ENCODE peak calls at places on chromosome X, in six cellular contexts. W, Z, K, A, N and V are unnamed samples.

GRCh38 chrX:133414399-133415275 is 652 bp downstream of the GPC4 start:
- DNase-seq in W (no peak), Z (no peak), K (peak; percentile 21), A (peak; percentile 9), N (peak; percentile 12), V (no peak)

GRCh38 chrX:129934952-129935351 is 29.0 kb downstream of the UTP14A start:
- DNase-seq in W (no peak), Z (no peak), K (no peak), A (no peak), N (no peak), V (no peak)

GRCh38 chrX:16578218-16578617 is 71.7 kb upstream of the S100G start:
- DNase-seq in W (peak; percentile 73), Z (no peak), K (no peak), A (no peak), N (no peak), V (no peak)

GRCh38 chrX:130260316-130260715 is 8.4 kb downstream of the ZNF280C start:
- DNase-seq in W (peak; percentile 58), Z (no peak), K (no peak), A (no peak), N (no peak), V (no peak)

GRCh38 chrX:132413459-132413858 is 75.4 kb downstream of the MBNL3 start:
- DNase-seq in W (no peak), Z (no peak), K (no peak), A (no peak), N (no peak), V (no peak)

GRCh38 chrX:21885568-21885967 is 29.8 kb downstream of the YY2 start:
- DNase-seq in W (peak; percentile 47), Z (no peak), K (no peak), A (peak; percentile 61), N (no peak), V (no peak)

GRCh38 chrX:129716507-129716906 is 22.3 kb upstream of the XPNPEP2 start:
- DNase-seq in W (no peak), Z (no peak), K (no peak), A (no peak), N (no peak), V (no peak)

GRCh38 chrX:82589410-82589809 is 918.7 kb upstream of the POU3F4 start:
- DNase-seq in W (no peak), Z (no peak), K (no peak), A (no peak), N (no peak), V (no peak)

GRCh38 chrX:97539970-97540519 is 656.3 kb downstream of the RPA4 start:
- DNase-seq in W (peak; percentile 2), Z (no peak), K (no peak), A (no peak), N (no peak), V (no peak)

GRCh38 chrX:71992711-71993110 is 82.1 kb downstream of the NHSL2 start:
- DNase-seq in W (no peak), Z (peak; percentile 38), K (no peak), A (no peak), N (no peak), V (no peak)

GRCh38 chrX:51463322-51463721 is 33.1 kb downstream of the NUDT11 start:
- DNase-seq in W (no peak), Z (no peak), K (no peak), A (no peak), N (no peak), V (no peak)

GRCh38 chrX:134019567-134020206 is 34.3 kb upstream of the GPC3 start:
- DNase-seq in W (no peak), Z (no peak), K (no peak), A (no peak), N (no peak), V (no peak)

GRCh38 chrX:31178769-31179125 is 106.9 kb upstream of the FTHL17 start:
- DNase-seq in W (no peak), Z (no peak), K (no peak), A (no peak), N (no peak), V (no peak)

GRCh38 chrX:39726810-39727209 is 370.9 kb downstream of the BCOR start:
- DNase-seq in W (peak; percentile 58), Z (no peak), K (no peak), A (peak; percentile 64), N (peak; percentile 27), V (no peak)

GRCh38 chrX:49184294-49185061 is 1.7 kb downstream of the PRICKLE3 start:
- DNase-seq in W (peak; percentile 83), Z (no peak), K (peak; percentile 96), A (peak; percentile 92), N (peak; percentile 95), V (no peak)

GRCh38 chrX:70262952-70263567 is 3.1 kb upstream of the P2RY4 start:
- DNase-seq in W (peak; percentile 28), Z (peak; percentile 0), K (peak; percentile 56), A (peak; percentile 48), N (peak; percentile 55), V (no peak)

GRCh38 chrX:9873952-9874351 is 87.7 kb downstream of the SHROOM2 start:
- DNase-seq in W (peak; percentile 49), Z (no peak), K (peak; percentile 31), A (no peak), N (peak; percentile 30), V (no peak)

GRCh38 chrX:9327086-9327746 is 137.6 kb upstream of the TBL1X start:
- DNase-seq in W (no peak), Z (no peak), K (no peak), A (no peak), N (no peak), V (no peak)

GRCh38 chrX:106000203-106000602 is 38.3 kb downstream of the SERPINA7 start:
- DNase-seq in W (no peak), Z (no peak), K (no peak), A (no peak), N (no peak), V (no peak)

GRCh38 chrX:102976793-102977495 is 39.9 kb downstream of the RAB40AL start:
- DNase-seq in W (peak; percentile 35), Z (no peak), K (no peak), A (peak; percentile 22), N (no peak), V (no peak)

GRCh38 chrX:55624403-55624802 is 1.2 kb downstream of the FOXR2 start:
- DNase-seq in W (no peak), Z (no peak), K (no peak), A (no peak), N (no peak), V (no peak)

GRCh38 chrX:123962006-123962485 is 540 bp downstream of the STAG2 start:
- DNase-seq in W (no peak), Z (no peak), K (no peak), A (peak; percentile 7), N (no peak), V (no peak)

GRCh38 chrX:70026112-70026850 is 23.5 kb downstream of the AWAT2 start:
- DNase-seq in W (peak; percentile 5), Z (no peak), K (no peak), A (peak; percentile 60), N (no peak), V (no peak)

GRCh38 chrX:16848541-16848940 is 21.6 kb downstream of the RBBP7 start:
- DNase-seq in W (no peak), Z (no peak), K (no peak), A (no peak), N (no peak), V (no peak)

GRCh38 chrX:97685753-97686152 is 802.0 kb downstream of the RPA4 start:
- DNase-seq in W (peak; percentile 40), Z (no peak), K (peak; percentile 23), A (peak; percentile 59), N (no peak), V (no peak)

GRCh38 chrX:154349979-154350378 is 24.5 kb downstream of the FLNA start:
- DNase-seq in W (no peak), Z (no peak), K (no peak), A (peak; percentile 3), N (no peak), V (no peak)

GRCh38 chrX:154349359-154349935 is 25.0 kb downstream of the FLNA start:
- DNase-seq in W (no peak), Z (no peak), K (no peak), A (peak; percentile 9), N (peak; percentile 11), V (no peak)

GRCh38 chrX:154348114-154348531 is 26.3 kb downstream of the FLNA start:
- DNase-seq in W (no peak), Z (no peak), K (no peak), A (peak; percentile 50), N (no peak), V (no peak)

GRCh38 chrX:154350429-154351182 is 23.8 kb downstream of the FLNA start:
- DNase-seq in W (no peak), Z (no peak), K (no peak), A (peak; percentile 6), N (peak; percentile 17), V (no peak)

GRCh38 chrX:154348646-154349358 is 25.6 kb downstream of the FLNA start:
- DNase-seq in W (no peak), Z (no peak), K (no peak), A (peak; percentile 7), N (no peak), V (no peak)
- H3K36me3 ChIP-seq in W (peaks cover 58% of the 10 kb centered on the region), Z (peaks cover 48% of the 10 kb centered on the region), K (no peaks in the 10 kb centered on the region), A (peaks cover 20% of the 10 kb centered on the region), N (no peaks in the 10 kb centered on the region), V (peaks cover 19% of the 10 kb centered on the region)

GRCh38 chrX:78643106-78643505 is 16.0 kb downstream of the RTL3 start:
- DNase-seq in W (peak; percentile 54), Z (no peak), K (no peak), A (peak; percentile 37), N (no peak), V (no peak)
- H3K9me3 ChIP-seq in W (no peaks in the 10 kb centered on the region), Z (no peaks in the 10 kb centered on the region), K (no peaks in the 10 kb centered on the region), A (no peaks in the 10 kb centered on the region), N (no peaks in the 10 kb centered on the region), V (peaks cover 3% of the 10 kb centered on the region)

GRCh38 chrX:2699959-2700358 is 8.9 kb downstream of the CD99 start:
- DNase-seq in W (no peak), Z (no peak), K (no peak), A (no peak), N (no peak), V (no peak)
- H3K36me3 ChIP-seq in W (peaks cover 8% of the 10 kb centered on the region), Z (no peaks in the 10 kb centered on the region), K (no peaks in the 10 kb centered on the region), A (no peaks in the 10 kb centered on the region), N (no peaks in the 10 kb centered on the region), V (no peaks in the 10 kb centered on the region)

DNA sequence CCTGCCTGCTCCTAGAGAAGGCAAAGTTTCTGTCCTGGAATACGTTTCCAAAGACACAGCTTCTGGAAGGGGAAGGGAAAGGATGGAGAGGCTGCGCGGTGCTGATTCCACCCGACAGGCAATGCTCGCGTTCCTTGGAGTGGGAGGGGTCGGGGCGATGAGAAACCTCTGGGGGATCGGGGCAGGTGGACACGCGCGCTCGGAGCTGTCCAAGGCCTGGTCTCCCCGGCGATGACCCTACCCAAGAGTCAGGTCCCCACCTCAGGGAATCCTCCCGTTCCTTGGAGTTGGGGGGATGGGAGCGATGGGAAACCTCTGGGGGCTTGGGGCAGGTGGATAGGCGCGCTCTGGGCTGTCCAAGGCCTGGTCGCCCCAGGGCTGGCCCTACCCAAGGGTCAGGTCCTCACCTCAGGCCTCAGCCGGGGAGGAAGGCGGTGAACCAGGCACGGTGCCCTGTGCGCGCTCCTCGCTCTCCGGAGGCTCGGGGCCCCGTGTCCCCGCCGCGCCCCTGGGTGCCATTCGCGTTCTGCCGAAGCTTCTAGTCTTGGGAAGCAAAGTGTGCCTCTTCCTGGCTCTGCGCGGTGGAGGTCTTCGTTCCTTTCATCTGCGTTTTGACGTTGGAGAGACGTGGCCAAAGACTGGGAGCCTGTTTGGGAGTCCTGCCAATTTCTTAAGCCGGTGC is 10.6 kb upstream of the SHOX start:
- DNase-seq in W (no peak), Z (no peak), K (no peak), A (no peak), N (no peak), V (no peak)
- H3K9me3 ChIP-seq in W (peaks cover 2% of the 10 kb centered on the region), Z (no peaks in the 10 kb centered on the region), K (no peaks in the 10 kb centered on the region), A (no peaks in the 10 kb centered on the region), N (no peaks in the 10 kb centered on the region), V (no peaks in the 10 kb centered on the region)

GRCh38 chrX:150062292-150063137 is 124.2 kb upstream of the EOLA2 start:
- DNase-seq in W (peak; percentile 69), Z (no peak), K (peak; percentile 20), A (peak; percentile 41), N (peak; percentile 11), V (no peak)
- H3K36me3 ChIP-seq in W (no peaks in the 10 kb centered on the region), Z (no peaks in the 10 kb centered on the region), K (no peaks in the 10 kb centered on the region), A (no peaks in the 10 kb centered on the region), N (no peaks in the 10 kb centered on the region), V (no peaks in the 10 kb centered on the region)